ENCODE peak calls at places on chromosomes 11 and 22, in nine cellular contexts. D is SJSA1; G is activated CD4-positive, alpha-beta T cell treated with anti-CD3 and anti-CD28 coated beads, Interleukin-2, amount 10 ng/mL, durations not matched to agents 7 days and 5 days; W is caudate nucleus; L is fibroblast of pulmonary artery; A is HEK293T; O is GM12891; B is mammary epithelial cell; Z is HCT116. J is an unnamed sample.

GRCh38 chr11:64581057-64581523 is 9.9 kb upstream of the SLC22A12 start:
- DNase-seq in Z (no peak), B (no peak), D (no peak), L (no peak), O (no peak), G (no peak), W (no peak), A (no peak), J (no peak)

GRCh38 chr11:108915666-108916065 is 250.8 kb downstream of the DDX10 start:
- DNase-seq in Z (no peak), B (no peak), D (no peak), W (no peak), G (no peak), L (peak; percentile 40), O (no peak), A (no peak), J (no peak)

GRCh38 chr11:120055646-120056045 is 82.3 kb downstream of the TRIM29 start:
- DNase-seq in G (no peak), B (peak; percentile 93), Z (no peak), W (no peak), D (no peak), L (peak; percentile 8), A (no peak), O (no peak), J (no peak)

GRCh38 chr11:80698646-80699045 is 1257.8 kb upstream of the TENM4 start:
- DNase-seq in L (no peak), W (no peak), D (no peak), A (no peak), O (no peak), Z (no peak), G (no peak), B (peak; percentile 47), J (no peak)

GRCh38 chr11:75592699-75593098 is 30.6 kb downstream of the SERPINH1 start:
- DNase-seq in Z (no peak), D (no peak), W (no peak), B (no peak), O (no peak), L (no peak), G (no peak), A (no peak), J (no peak)

GRCh38 chr11:134958870-134959269 is 546.8 kb upstream of the B3GAT1 start:
- DNase-seq in A (no peak), L (no peak), B (no peak), W (no peak), D (no peak), Z (no peak), O (no peak), G (no peak), J (no peak)

GRCh38 chr11:66172146-66172545 is 96.3 kb upstream of the RAB1B start:
- DNase-seq in G (no peak), Z (peak; percentile 35), D (peak; percentile 73), B (peak; percentile 58), A (no peak), L (peak; percentile 50), W (no peak), O (no peak), J (no peak)

GRCh38 chr22:50302564-50302963 is 4.9 kb downstream of the PLXNB2 start:
- DNase-seq in O (no peak), W (no peak), B (no peak), A (no peak), G (no peak), Z (no peak), L (no peak), D (no peak), J (no peak)

GRCh38 chr11:126423743-126424142 is 68.3 kb downstream of the ST3GAL4 start:
- DNase-seq in L (no peak), G (no peak), A (no peak), Z (no peak), D (no peak), O (no peak), B (no peak), W (no peak), J (no peak)

GRCh38 chr22:26339755-26340154 is 89.3 kb upstream of the ASPHD2 start:
- DNase-seq in L (no peak), A (no peak), O (no peak), G (no peak), W (no peak), D (no peak), B (no peak), Z (no peak), J (no peak)

GRCh38 chr11:62588966-62589637 is 2.2 kb downstream of the TUT1 start:
- DNase-seq in D (no peak), G (peak; percentile 46), B (no peak), W (no peak), L (peak; percentile 34), A (no peak), O (no peak), Z (no peak), J (no peak)

GRCh38 chr11:66278396-66279091 is 569 bp downstream of the CNIH2 start:
- DNase-seq in O (no peak), B (no peak), L (peak; percentile 21), Z (no peak), D (no peak), A (no peak), G (no peak), W (no peak), J (no peak)

GRCh38 chr11:99865951-99866350 is 821.1 kb upstream of the ARHGAP42 start:
- DNase-seq in D (no peak), G (no peak), B (no peak), O (no peak), A (no peak), W (no peak), L (peak; percentile 4), Z (no peak), J (no peak)

GRCh38 chr11:64406221-64406946 is 47.4 kb downstream of the RPS6KA4 start:
- DNase-seq in O (no peak), W (no peak), L (peak; percentile 25), Z (no peak), G (no peak), B (no peak), D (no peak), A (no peak), J (no peak)

GRCh38 chr22:38346506-38346905 is 29.3 kb upstream of the CSNK1E start:
- DNase-seq in A (no peak), B (no peak), Z (no peak), W (no peak), D (no peak), G (no peak), O (no peak), L (no peak), J (peak; percentile 75)

GRCh38 chr11:102513869-102514268 is 16.7 kb downstream of the MMP7 start:
- DNase-seq in W (no peak), G (no peak), O (no peak), A (no peak), L (peak; percentile 42), Z (no peak), B (peak; percentile 48), D (no peak), J (no peak)